ENCODE peak calls at places on chromosome X, in five cellular contexts. X, R, C, P and V are unnamed samples.

GRCh38 chrX:126900937-126901336 is 81.4 kb downstream of the PRR32 start:
- DNase-seq in X (no peak), R (no peak), C (no peak), P (no peak), V (no peak)

GRCh38 chrX:142661696-142662095 is 364.0 kb upstream of the SPANXN4 start:
- DNase-seq in X (no peak), R (no peak), C (no peak), P (peak), V (no peak)

GRCh38 chrX:51891821-51892551 is 1.4 kb upstream of the MAGED1 start:
- DNase-seq in X (peak), R (no peak), C (peak), P (no peak), V (no peak)

GRCh38 chrX:50617183-50617582 is 146.6 kb upstream of the DGKK start:
- DNase-seq in X (no peak), R (no peak), C (no peak), P (no peak), V (no peak)

GRCh38 chrX:155577682-155578081 is 35.1 kb downstream of the TMLHE start:
- DNase-seq in X (no peak), R (no peak), C (no peak), P (no peak), V (no peak)

GRCh38 chrX:32530802-32531403 is 680.4 kb downstream of the DMD start:
- DNase-seq in X (peak), R (no peak), C (peak), P (peak), V (peak)

GRCh38 chrX:140507982-140508305 is 3.1 kb upstream of the SOX3 start:
- DNase-seq in X (no peak), R (no peak), C (no peak), P (no peak), V (no peak)

GRCh38 chrX:48573690-48574269 is 504 bp upstream of the RBM3 start:
- DNase-seq in X (peak), R (no peak), C (no peak), P (peak), V (no peak)

GRCh38 chrX:47936224-47936939 is 67.4 kb downstream of the ZNF182 start:
- DNase-seq in X (no peak), R (no peak), C (peak), P (no peak), V (no peak)

GRCh38 chrX:108359811-108360602 is 78.2 kb downstream of the COL4A6 start:
- DNase-seq in X (no peak), R (no peak), C (peak), P (no peak), V (no peak)

GRCh38 chrX:134601240-134601639 is 57.0 kb downstream of the PLAC1 start:
- DNase-seq in X (no peak), R (no peak), C (peak), P (no peak), V (no peak)

GRCh38 chrX:50206753-50207152 is 2.2 kb downstream of the CCNB3 start:
- DNase-seq in X (no peak), R (no peak), C (no peak), P (no peak), V (no peak)

GRCh38 chrX:40908857-40909475 is 173.6 kb upstream of the MED14 start:
- DNase-seq in X (peak), R (no peak), C (peak), P (no peak), V (no peak)

GRCh38 chrX:132732236-132732635 is 226.2 kb downstream of the HS6ST2 start:
- DNase-seq in X (no peak), R (no peak), C (no peak), P (no peak), V (no peak)

GRCh38 chrX:37816766-37817165 is 30.6 kb downstream of the DYNLT3 start:
- DNase-seq in X (no peak), R (no peak), C (no peak), P (no peak), V (no peak)

GRCh38 chrX:119015407-119016242 is 41.2 kb downstream of the LONRF3 start:
- DNase-seq in X (peak), R (no peak), C (peak), P (no peak), V (no peak)

GRCh38 chrX:3326721-3327120 is 19.7 kb downstream of the MXRA5 start:
- DNase-seq in X (no peak), R (no peak), C (no peak), P (no peak), V (no peak)

GRCh38 chrX:11724122-11725017 is 33.7 kb upstream of the MSL3 start:
- DNase-seq in X (peak), R (no peak), C (peak), P (no peak), V (no peak)

GRCh38 chrX:148854351-148854750 is 353.9 kb downstream of the AFF2 start:
- DNase-seq in X (peak), R (no peak), C (peak), P (no peak), V (no peak)

GRCh38 chrX:74118503-74118902 is 185.5 kb upstream of the ZCCHC13 start:
- DNase-seq in X (no peak), R (no peak), C (no peak), P (no peak), V (no peak)

GRCh38 chrX:6383488-6383887 is 151.4 kb downstream of the VCX3A start:
- DNase-seq in X (no peak), R (no peak), C (no peak), P (no peak), V (no peak)

GRCh38 chrX:14357314-14357713 is 172.0 kb upstream of the GLRA2 start:
- DNase-seq in X (no peak), R (no peak), C (no peak), P (no peak), V (no peak)

GRCh38 chrX:135975421-135975820 is 1.6 kb upstream of the MMGT1 start:
- DNase-seq in X (no peak), R (no peak), C (no peak), P (no peak), V (no peak)

GRCh38 chrX:20361890-20362262 is 95.2 kb upstream of the RPS6KA3 start:
- DNase-seq in X (peak), R (no peak), C (peak), P (no peak), V (no peak)

GRCh38 chrX:39808471-39808917 is 289.3 kb downstream of the BCOR start:
- DNase-seq in X (peak), R (no peak), C (peak), P (no peak), V (no peak)
- H3K27ac ChIP-seq in X (peak), R (no peak), C (peak), P (no peak), V (no peak)

GRCh38 chrX:12975999-12976558 is 1.2 kb downstream of the TMSB4X start:
- DNase-seq in X (peak), R (no peak), C (peak), P (peak), V (no peak)

GRCh38 chrX:12974217-12974796 is 603 bp upstream of the TMSB4X start:
- DNase-seq in X (no peak), R (peak), C (peak), P (peak), V (no peak)

GRCh38 chrX:12973561-12974216 is 1.2 kb upstream of the TMSB4X start:
- DNase-seq in X (no peak), R (no peak), C (no peak), P (no peak), V (no peak)

GRCh38 chrX:12974797-12975669 is at the start of gene TMSB4X:
- DNase-seq in X (peak), R (peak), C (peak), P (peak), V (no peak)

GRCh38 chrX:12975670-12975965 is 708 bp downstream of the TMSB4X start:
- DNase-seq in X (no peak), R (no peak), C (no peak), P (no peak), V (no peak)
- H3K27ac ChIP-seq in X (peak), R (peak), C (peak), P (peak), V (no peak)

GRCh38 chrX:68997911-68998310 is 167.3 kb downstream of the PJA1 start:
- DNase-seq in X (peak), R (no peak), C (peak), P (peak), V (no peak)
- H3K27ac ChIP-seq in X (no peak), R (no peak), C (no peak), P (no peak), V (no peak)

GRCh38 chrX:57905141-57905540 is 5.1 kb downstream of the ZXDA start:
- DNase-seq in X (no peak), R (no peak), C (peak), P (no peak), V (no peak)

GRCh38 chrX:57902633-57903032 is 7.6 kb downstream of the ZXDA start:
- DNase-seq in X (no peak), R (no peak), C (no peak), P (no peak), V (no peak)

GRCh38 chrX:57904481-57904880 is 5.8 kb downstream of the ZXDA start:
- DNase-seq in X (no peak), R (no peak), C (no peak), P (no peak), V (no peak)

GRCh38 chrX:57900961-57901360 is 9.3 kb downstream of the ZXDA start:
- DNase-seq in X (peak), R (no peak), C (peak), P (no peak), V (no peak)

DNA sequence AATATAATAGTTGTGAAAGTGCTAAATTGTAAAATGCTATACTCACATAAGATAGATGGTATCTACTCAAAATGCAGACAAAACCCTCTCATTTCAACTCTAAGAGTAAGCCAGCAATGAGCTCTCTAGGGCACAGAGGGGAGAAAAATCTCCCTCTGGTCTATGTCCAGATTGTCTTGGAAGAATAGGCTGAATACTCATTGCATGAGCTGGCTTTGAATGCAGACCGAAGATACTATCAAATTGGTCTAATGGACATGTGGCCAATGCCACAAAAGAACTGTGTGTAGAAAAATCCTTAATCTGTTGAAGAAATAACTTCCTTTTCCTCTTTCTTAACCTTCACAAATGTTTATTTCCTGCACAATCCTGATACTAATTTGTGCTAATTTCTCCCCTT is 3.5 kb downstream of the ZXDA start:
- DNase-seq in X (peak), R (no peak), C (peak), P (no peak), V (no peak)
- H3K27ac ChIP-seq in X (no peak), R (no peak), C (no peak), P (no peak), V (no peak)

GRCh38 chrX:46255066-46255465 is 290.2 kb downstream of the ZNF674 start:
- DNase-seq in X (no peak), R (no peak), C (no peak), P (no peak), V (no peak)

GRCh38 chrX:46258356-46258755 is 286.9 kb downstream of the ZNF674 start:
- DNase-seq in X (no peak), R (no peak), C (peak), P (no peak), V (no peak)

GRCh38 chrX:46257451-46257879 is 287.8 kb downstream of the ZNF674 start:
- DNase-seq in X (no peak), R (no peak), C (no peak), P (no peak), V (no peak)

GRCh38 chrX:46254623-46255022 is 290.6 kb downstream of the ZNF674 start:
- DNase-seq in X (no peak), R (no peak), C (no peak), P (no peak), V (no peak)

GRCh38 chrX:46256875-46257274 is 288.3 kb downstream of the ZNF674 start:
- DNase-seq in X (no peak), R (no peak), C (no peak), P (no peak), V (no peak)
- H3K27ac ChIP-seq in X (no peak), R (no peak), C (no peak), P (no peak), V (no peak)

GRCh38 chrX:52933213-52933612 is 25.1 kb downstream of the FAM156A start:
- DNase-seq in X (no peak), R (no peak), C (no peak), P (no peak), V (no peak)
- H3K27ac ChIP-seq in X (no peak), R (no peak), C (no peak), P (no peak), V (no peak)

DNA sequence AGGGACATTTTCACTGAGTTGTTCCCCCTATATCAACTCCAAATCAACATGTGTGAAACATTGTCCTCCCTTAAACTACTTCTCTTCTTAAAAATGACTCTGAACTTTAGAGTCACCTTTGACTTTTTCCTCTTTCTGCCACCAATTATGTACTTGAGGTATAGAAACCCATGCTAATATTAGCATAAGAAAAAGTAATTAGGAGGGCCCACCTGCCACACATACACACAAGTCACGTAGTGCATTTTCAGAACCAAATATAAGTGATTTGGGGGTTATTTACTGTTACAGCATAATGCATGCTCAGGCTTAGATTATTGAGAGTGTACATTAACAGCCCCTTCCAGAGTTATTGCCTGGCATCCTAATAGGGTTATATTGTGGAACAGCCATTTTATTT is 432.7 kb downstream of the ZIC3 start:
- DNase-seq in X (no peak), R (no peak), C (no peak), P (no peak), V (no peak)
- H3K27ac ChIP-seq in X (no peak), R (no peak), C (no peak), P (no peak), V (no peak)